ENCODE peak calls at places on chromosomes 4 and X, in seven cellular contexts. R is sigmoid colon, C is spleen, Z is heart left ventricle, T is ovary, Q is H54, J is lower leg skin. N is an unnamed sample.

GRCh38 chrX:34275710-34276109 is 143.6 kb upstream of the FAM47A start:
- DNase-seq in Q (no peak), R (no peak), Z (no peak), T (no peak), J (no peak), C (no peak), N (no peak)

GRCh38 chr4:83783179-83783578 is 247.3 kb downstream of the GPAT3 start:
- DNase-seq in T (no peak), R (no peak), Q (no peak), Z (no peak), J (no peak), C (no peak), N (no peak)

GRCh38 chrX:16594490-16594889 is 55.5 kb upstream of the S100G start:
- DNase-seq in Z (no peak), Q (no peak), R (no peak), T (no peak), J (no peak), C (no peak), N (no peak)

GRCh38 chrX:51024106-51024696 is 113.7 kb downstream of the BMP15 start:
- DNase-seq in Q (no peak), J (no peak), T (no peak), R (no peak), Z (no peak), C (no peak), N (no peak)

GRCh38 chr4:69764311-69764710 is 3.9 kb upstream of the SULT1B1 start:
- DNase-seq in T (no peak), Q (no peak), Z (no peak), C (no peak), J (no peak), R (no peak), N (no peak)

GRCh38 chr4:127967141-127967775 is 2.1 kb downstream of the ABHD18 start:
- DNase-seq in R (no peak), Z (no peak), J (no peak), C (no peak), Q (no peak), T (no peak), N (no peak)

GRCh38 chrX:111823068-111823467 is 52.9 kb upstream of the TRPC5OS start:
- DNase-seq in J (no peak), Q (peak; percentile 2), Z (no peak), T (no peak), R (no peak), C (no peak), N (no peak)

GRCh38 chr4:75723117-75723801 is 1.1 kb upstream of the USO1 start:
- DNase-seq in J (no peak), R (no peak), T (no peak), Z (no peak), Q (no peak), C (no peak), N (peak; percentile 17)

GRCh38 chr4:2804973-2805501 is 12.2 kb downstream of the SH3BP2 start:
- DNase-seq in J (no peak), Q (no peak), R (peak; percentile 48), C (peak; percentile 81), T (no peak), Z (peak; percentile 32), N (no peak)

DNA sequence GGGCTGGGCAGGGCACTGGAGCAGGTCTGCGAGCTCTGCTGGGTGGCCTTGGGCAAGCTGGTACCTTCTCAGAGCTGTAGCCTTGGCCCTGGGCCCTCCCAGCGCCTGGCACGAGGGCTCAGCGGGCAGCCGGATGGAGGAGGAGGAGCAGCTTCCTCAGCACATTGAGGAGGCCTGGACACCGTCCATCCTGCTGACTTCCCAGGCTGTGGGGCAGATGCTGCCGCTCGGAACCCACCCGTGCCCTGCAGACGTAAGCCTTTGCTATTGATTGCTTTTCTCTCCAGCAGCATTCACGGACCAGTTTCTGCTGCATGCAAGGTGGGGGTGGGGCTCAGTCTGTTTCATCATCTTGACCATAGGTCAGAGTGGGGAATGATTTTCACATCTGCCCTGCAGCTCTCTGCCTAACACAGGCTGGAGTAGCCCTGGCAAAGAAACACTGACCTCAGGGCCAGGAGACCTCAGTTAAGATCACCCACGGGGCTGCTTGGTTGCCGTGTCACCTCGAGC is 80.7 kb upstream of the PSAPL1 start:
- DNase-seq in C (peak; percentile 88), Z (no peak), J (no peak), R (no peak), Q (no peak), T (no peak), N (no peak)
- TF ChIP-seq POLR2A in C (no peak), Z (no peak), J (no peak), R (no peak), Q (no peak), T (no peak), N (no peak)

DNA sequence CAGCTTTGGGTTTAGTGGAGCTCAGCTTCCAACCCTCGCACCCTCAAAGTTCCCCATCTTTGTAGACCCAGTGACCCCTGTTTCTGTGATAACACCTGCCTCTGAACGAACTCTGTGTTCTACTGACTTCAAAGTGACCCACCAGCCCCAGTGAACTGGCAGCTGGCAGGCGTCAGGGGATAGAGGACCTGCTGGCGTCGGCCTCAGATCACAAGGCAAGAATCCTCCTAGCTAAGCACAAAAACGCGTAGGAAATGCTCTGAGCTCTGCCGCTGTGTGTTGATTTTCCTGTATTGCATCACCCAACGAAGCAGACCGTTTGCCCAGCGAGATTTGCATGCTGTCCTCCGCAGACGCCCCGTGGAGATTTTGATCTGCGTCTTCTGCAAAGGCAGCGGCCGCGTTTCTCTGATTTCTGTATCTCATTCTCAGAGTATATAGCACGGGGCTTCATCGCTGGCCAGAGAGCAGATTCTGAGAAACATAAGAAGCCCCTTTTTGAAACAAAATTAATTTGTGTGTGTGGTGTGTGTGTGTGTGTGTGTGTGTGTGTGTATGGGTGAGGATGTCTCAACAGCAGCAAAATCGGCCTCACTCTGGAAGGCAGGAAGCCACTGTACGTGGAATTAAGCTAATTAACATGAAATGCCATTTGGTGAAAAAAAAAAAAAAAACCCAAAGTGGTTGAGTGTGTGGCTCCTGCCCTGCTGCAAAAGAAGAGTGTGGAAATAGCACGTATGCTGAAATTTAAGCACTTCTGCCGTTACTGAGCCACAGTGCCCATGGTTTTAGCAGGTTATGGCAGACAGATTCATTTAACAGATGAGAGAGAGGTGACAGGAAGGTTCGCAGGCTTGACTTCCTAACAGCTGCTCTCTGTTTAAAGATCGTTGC is 29.2 kb upstream of the ASMTL start:
- DNase-seq in Q (peak; percentile 38), T (peak; percentile 59), C (peak; percentile 90), Z (peak; percentile 65), J (peak; percentile 64), R (peak; percentile 78), N (peak; percentile 77)
- TF ChIP-seq POLR2A in Q (no peak), T (no peak), C (no peak), Z (no peak), J (no peak), R (no peak), N (no peak)

GRCh38 chr4:145937990-145938611 is 522 bp downstream of the ZNF827 start:
- DNase-seq in J (peak; percentile 21), T (peak; percentile 15), Q (no peak), R (no peak), C (no peak), Z (no peak), N (peak; percentile 13)
- TF ChIP-seq POLR2A in J (no peak), T (no peak), Q (peak; percentile 20), R (no peak), C (no peak), Z (no peak), N (no peak)

GRCh38 chrX:41348551-41348950 is 14.6 kb downstream of the DDX3X start:
- DNase-seq in Q (no peak), C (no peak), R (no peak), J (no peak), T (no peak), Z (no peak), N (no peak)
- TF ChIP-seq POLR2A in Q (no peak), C (no peak), R (no peak), J (no peak), T (no peak), Z (no peak), N (no peak)

GRCh38 chr4:88456757-88457306 is at the start of gene HERC5:
- DNase-seq in T (peak; percentile 93), Q (peak; percentile 72), R (peak; percentile 94), Z (peak; percentile 95), C (peak; percentile 97), J (peak; percentile 85), N (peak; percentile 91)
- TF ChIP-seq POLR2A in T (peak; percentile 85), Q (no peak), R (peak; percentile 11), Z (no peak), C (peak; percentile 61), J (no peak), N (peak; percentile 79)

GRCh38 chr4:40750461-40751258 is 905 bp downstream of the NSUN7 start:
- DNase-seq in Z (no peak), T (no peak), C (no peak), J (no peak), R (no peak), Q (no peak), N (peak; percentile 14)

GRCh38 chr4:40747436-40747835 is 2.3 kb upstream of the NSUN7 start:
- DNase-seq in J (no peak), C (no peak), R (no peak), T (no peak), Z (no peak), Q (no peak), N (no peak)

GRCh38 chr4:40744218-40744617 is 5.5 kb upstream of the NSUN7 start:
- DNase-seq in Z (no peak), Q (no peak), C (no peak), J (no peak), R (no peak), T (no peak), N (no peak)

GRCh38 chr4:40745585-40745984 is 4.2 kb upstream of the NSUN7 start:
- DNase-seq in T (no peak), Q (no peak), C (no peak), Z (no peak), R (no peak), J (no peak), N (no peak)

DNA sequence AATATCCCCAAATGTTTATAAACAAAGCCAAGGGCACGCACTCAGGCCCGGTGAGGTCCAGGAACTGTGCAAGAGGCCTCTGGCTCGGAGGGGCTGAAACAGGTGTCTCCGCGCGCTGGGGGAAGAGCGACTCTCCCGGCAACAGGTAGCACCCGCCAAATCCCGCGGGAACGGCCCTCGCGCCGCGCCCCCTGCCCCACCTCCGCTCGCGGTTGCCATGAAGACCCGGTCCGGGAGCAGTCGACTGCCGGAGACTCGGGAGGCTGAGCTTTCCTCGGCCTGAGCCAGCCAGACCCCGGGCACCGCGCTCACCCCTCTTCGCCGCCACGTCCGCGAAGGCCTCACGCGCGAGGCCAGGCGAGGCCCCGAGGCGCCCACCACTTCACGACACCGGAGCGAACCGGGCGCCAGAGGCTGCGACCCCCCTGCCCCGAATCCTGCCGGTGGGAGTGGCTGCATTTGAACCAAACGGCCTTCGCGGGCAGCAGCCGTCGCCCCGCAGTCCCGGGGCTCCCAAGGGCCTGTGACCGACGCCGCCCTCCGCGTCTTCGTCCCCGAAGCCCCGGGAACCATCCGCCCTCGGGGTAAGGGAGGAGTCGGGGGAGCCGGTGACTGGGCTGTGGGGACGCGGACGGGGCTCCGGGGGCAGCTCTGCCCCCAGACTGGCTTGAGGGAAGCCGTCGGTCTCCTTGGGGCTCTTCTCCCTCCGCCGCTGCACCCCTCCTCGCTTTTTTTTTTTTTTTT is at the start of gene NSUN7:
- DNase-seq in Q (no peak), Z (peak; percentile 37), T (peak; percentile 64), R (peak; percentile 75), C (peak; percentile 88), J (peak; percentile 30), N (peak; percentile 92)
- TF ChIP-seq POLR2A in Q (no peak), Z (no peak), T (no peak), R (no peak), C (no peak), J (no peak), N (peak; percentile 78)